ENCODE peak calls at places on chromosomes 1 and 21, in six cellular contexts. G is mesenchymal stem cell, R is H1, C is neuronal stem cell, I is IMR-90, B is trophoblast cell. L is an unnamed sample. For H3K4me1, the result is how much of the 10 kb centered on the place peaks cover.

GRCh38 chr1:7389201-7389785 is 381.8 kb upstream of the VAMP3 start:
- DNase-seq in C (no peak), R (no peak), B (no peak), I (peak), G (peak), L (peak)

GRCh38 chr1:110677526-110677925 is 2.8 kb upstream of the KCNA3 start:
- DNase-seq in I (no peak), B (no peak), C (no peak), R (no peak), G (no peak), L (no peak)

GRCh38 chr1:185045793-185046441 is 559 bp downstream of the RNF2 start:
- DNase-seq in I (peak), C (peak), B (peak), G (peak), R (no peak), L (peak)

GRCh38 chr1:29962356-29962755 is 726.0 kb downstream of the PTPRU start:
- DNase-seq in C (no peak), R (no peak), I (no peak), G (no peak), B (no peak), L (no peak)

GRCh38 chr1:84853743-84854721 is 39.0 kb downstream of the LPAR3 start:
- DNase-seq in G (peak), B (peak), I (peak), R (no peak), C (no peak), L (no peak)

GRCh38 chr1:215557504-215557903 is 9.6 kb upstream of the KCTD3 start:
- DNase-seq in B (no peak), R (no peak), I (no peak), G (no peak), C (no peak), L (no peak)

GRCh38 chr1:201295861-201296260 is 12.6 kb downstream of the PKP1 start:
- DNase-seq in R (no peak), G (no peak), C (no peak), I (peak), B (no peak), L (no peak)

GRCh38 chr1:77476460-77476859 is 194.6 kb downstream of the AK5 start:
- DNase-seq in I (no peak), C (no peak), B (no peak), G (no peak), R (no peak), L (no peak)

GRCh38 chr1:156476501-156477298 is 23.9 kb downstream of the MEF2D start:
- DNase-seq in G (peak), I (peak), R (no peak), C (no peak), B (no peak), L (peak)

GRCh38 chr1:208172389-208173140 is 71.6 kb downstream of the PLXNA2 start:
- DNase-seq in R (no peak), B (no peak), I (peak), C (no peak), G (no peak), L (no peak)

GRCh38 chr1:230798187-230798484 is 50.9 kb downstream of the CAPN9 start:
- DNase-seq in I (no peak), R (no peak), G (no peak), C (no peak), B (no peak), L (no peak)

GRCh38 chr1:165828103-165828558 is 717 bp downstream of the UCK2 start:
- DNase-seq in I (peak), B (peak), R (no peak), C (peak), G (peak), L (peak)

GRCh38 chr21:25171438-25171837 is 435.8 kb downstream of the MRPL39 start:
- DNase-seq in I (peak), G (no peak), B (no peak), R (no peak), C (no peak), L (no peak)

GRCh38 chr1:173868266-173869107 is at the start of gene ZBTB37:
- DNase-seq in I (peak), R (peak), C (peak), G (peak), B (peak), L (peak)

GRCh38 chr1:35454175-35454574 is 103.0 kb downstream of the KIAA0319L start:
- DNase-seq in G (no peak), I (no peak), R (no peak), C (no peak), B (no peak), L (no peak)

GRCh38 chr1:35451125-35451528 is 106.1 kb downstream of the KIAA0319L start:
- DNase-seq in B (peak), C (peak), R (peak), I (peak), G (peak), L (peak)

GRCh38 chr1:35454616-35455015 is 102.6 kb downstream of the KIAA0319L start:
- DNase-seq in B (no peak), C (no peak), R (no peak), I (peak), G (peak), L (no peak)

GRCh38 chr1:35449334-35450008 is 107.7 kb downstream of the KIAA0319L start:
- DNase-seq in B (no peak), I (peak), G (peak), R (no peak), C (no peak), L (no peak)

GRCh38 chr1:35452086-35452485 is 105.1 kb downstream of the KIAA0319L start:
- DNase-seq in B (no peak), I (peak), R (no peak), C (no peak), G (peak), L (no peak)
- H3K4me1 ChIP-seq in B (under half), I (under half), R (under half), C (under half), G (under half), L (under half)

GRCh38 chr1:183862967-183863366 is 58.0 kb downstream of the RGL1 start:
- DNase-seq in I (no peak), C (no peak), G (no peak), R (no peak), B (no peak), L (no peak)

GRCh38 chr1:183869230-183869629 is 64.3 kb downstream of the RGL1 start:
- DNase-seq in G (no peak), C (no peak), I (no peak), B (no peak), R (no peak), L (no peak)

GRCh38 chr1:183863852-183864251 is 58.9 kb downstream of the RGL1 start:
- DNase-seq in B (no peak), I (no peak), G (no peak), C (no peak), R (no peak), L (no peak)

GRCh38 chr1:183859865-183860264 is 54.9 kb downstream of the RGL1 start:
- DNase-seq in G (no peak), I (no peak), C (no peak), R (no peak), B (no peak), L (no peak)

GRCh38 chr1:183864611-183865010 is 59.7 kb downstream of the RGL1 start:
- DNase-seq in B (no peak), G (no peak), C (no peak), R (no peak), I (no peak), L (no peak)
- H4K91ac ChIP-seq in B (no peak), G (no peak), C (no peak), R (no peak), I (no peak), L (no peak)

GRCh38 chr21:41926807-41927171 is 27.0 kb downstream of the C2CD2 start:
- DNase-seq in I (no peak), B (no peak), R (no peak), C (no peak), G (no peak), L (no peak)
- H3K4me1 ChIP-seq in I (under half), B (under half), R (under half), C (under half), G (under half), L (under half)

DNA sequence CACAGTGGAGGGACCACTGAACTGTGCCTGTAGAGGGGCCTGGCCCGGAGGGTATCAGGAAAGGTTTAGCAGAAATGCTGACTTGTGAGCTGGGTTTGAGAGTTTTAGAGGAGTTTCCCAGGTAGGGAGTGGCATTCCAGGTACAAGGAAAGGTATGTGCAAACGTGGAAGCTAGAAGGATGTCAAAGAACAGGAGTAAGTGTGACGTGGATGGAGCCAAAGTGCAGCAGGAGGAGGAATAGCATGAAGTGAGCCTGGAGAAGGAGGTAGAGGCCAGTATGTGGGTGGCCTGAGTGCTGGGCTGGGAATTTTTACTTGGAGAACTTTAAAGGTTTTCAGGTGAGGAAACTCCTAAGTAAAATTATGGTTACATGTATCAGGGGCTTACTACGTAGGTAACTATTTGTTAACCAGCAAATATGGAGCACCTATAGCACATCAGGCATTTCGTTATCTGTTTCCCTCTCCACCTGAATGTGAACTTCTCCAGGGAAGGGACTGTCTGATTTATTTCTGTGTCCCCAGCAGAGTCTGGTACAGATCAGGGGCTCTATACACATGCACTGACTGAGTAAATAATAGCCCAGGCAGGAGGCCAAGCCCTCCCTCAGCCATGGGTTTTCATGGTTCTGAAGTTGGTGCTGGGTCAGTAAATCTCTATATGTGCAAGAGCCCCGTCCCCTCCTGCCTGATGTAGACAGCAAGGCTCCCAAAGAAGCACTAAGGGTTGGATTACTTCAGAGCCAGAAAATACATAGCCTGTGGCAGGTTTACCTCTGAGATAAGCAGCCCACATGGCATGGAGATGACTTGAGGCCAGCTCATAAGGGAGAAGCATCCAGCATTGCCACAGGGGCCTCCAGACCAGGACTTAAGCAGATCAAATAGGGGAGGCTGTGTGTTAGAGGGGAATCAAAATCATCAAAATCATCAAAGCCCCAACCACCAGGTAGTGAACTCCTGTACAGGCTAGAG is 43.4 kb downstream of the CDCP2 start:
- DNase-seq in G (no peak), C (no peak), I (peak), B (peak), R (no peak), L (no peak)
- H4K91ac ChIP-seq in G (no peak), C (no peak), I (no peak), B (no peak), R (no peak), L (no peak)

L was measured in H9.